ENCODE peak calls at places on chromosomes 16 and 17, in five cellular contexts. O is substantia nigra; V is stimulated activated naive B cell treated with anti-CD40 and anti-IgM and Interleukin-4, amounts not matched to agents 10 μg/mL and 1 μg/mL and 100 μg/mL, for 72 hours; K is T-helper 1 cell; H is NCI-H1417. J is an unnamed sample.
A peak's percentile ranks its signal among the peaks of the same experiment; 100 is the strongest.

GRCh38 chr17:78315355-78316114 is 44.3 kb downstream of the SOCS3 start:
- DNase-seq in O (no peak), V (no peak), K (no peak), H (no peak), J (no peak)

GRCh38 chr17:40063034-40063765 is 435 bp downstream of the THRA start:
- DNase-seq in O (peak; percentile 32), V (no peak), K (no peak), H (peak; percentile 58), J (no peak)

GRCh38 chr16:78072275-78072674 is 27.2 kb upstream of the WWOX start:
- DNase-seq in O (no peak), V (no peak), K (no peak), H (peak; percentile 3), J (no peak)

GRCh38 chr17:49223168-49223516 is 7.4 kb downstream of the PHOSPHO1 start:
- DNase-seq in O (no peak), V (no peak), K (no peak), H (no peak), J (no peak)

GRCh38 chr17:7673239-7673638 is 14.1 kb downstream of the TP53 start:
- DNase-seq in O (no peak), V (no peak), K (no peak), H (peak; percentile 21), J (no peak)

GRCh38 chr16:56743840-56744239 is 13.9 kb downstream of the NUP93 start:
- DNase-seq in O (no peak), V (no peak), K (no peak), H (no peak), J (no peak)

GRCh38 chr17:76188213-76189060 is 47.4 kb upstream of the FOXJ1 start:
- DNase-seq in O (no peak), V (no peak), K (no peak), H (no peak), J (no peak)

GRCh38 chr16:85396879-85397871 is 215.9 kb upstream of the GSE1 start:
- DNase-seq in O (no peak), V (peak; percentile 68), K (no peak), H (no peak), J (no peak)

GRCh38 chr17:13337171-13337570 is 264.6 kb downstream of the HS3ST3A1 start:
- DNase-seq in O (no peak), V (no peak), K (no peak), H (no peak), J (no peak)

GRCh38 chr16:76768948-76769347 is 422.0 kb upstream of the MON1B start:
- DNase-seq in O (no peak), V (no peak), K (no peak), H (no peak), J (no peak)

GRCh38 chr16:23699100-23699499 is 13.9 kb downstream of the ERN2 start:
- DNase-seq in O (no peak), V (no peak), K (no peak), H (no peak), J (peak; percentile 37)

GRCh38 chr17:31917065-31917529 is 15.6 kb upstream of the UTP6 start:
- DNase-seq in O (no peak), V (no peak), K (no peak), H (no peak), J (no peak)

GRCh38 chr17:41906465-41907184 is 12.1 kb downstream of the ACLY start:
- DNase-seq in O (no peak), V (no peak), K (no peak), H (no peak), J (no peak)

GRCh38 chr17:22203208-22203715 is 510.9 kb downstream of the KCNJ18 start:
- DNase-seq in O (no peak), V (no peak), K (no peak), H (no peak), J (no peak)

GRCh38 chr16:51592535-51592934 is 441.5 kb upstream of the SALL1 start:
- DNase-seq in O (no peak), V (no peak), K (no peak), H (no peak), J (no peak)

GRCh38 chr17:59373879-59374495 is 42.5 kb downstream of the YPEL2 start:
- DNase-seq in O (no peak), V (no peak), K (no peak), H (no peak), J (no peak)

GRCh38 chr16:86959182-86959651 is 358.0 kb downstream of the C16orf95 start:
- DNase-seq in O (no peak), V (no peak), K (no peak), H (no peak), J (no peak)

GRCh38 chr17:41959336-41960095 is 7.1 kb upstream of the CNP start:
- DNase-seq in O (no peak), V (no peak), K (no peak), H (peak; percentile 7), J (no peak)

GRCh38 chr16:9526791-9527190 is 435.3 kb downstream of the HAPSTR1 start:
- DNase-seq in O (no peak), V (no peak), K (no peak), H (no peak), J (no peak)

GRCh38 chr17:6381052-6381451 is 53.9 kb downstream of the AIPL1 start:
- DNase-seq in O (no peak), V (no peak), K (no peak), H (no peak), J (no peak)

GRCh38 chr17:27466376-27466747 is 10.1 kb downstream of the KSR1 start:
- DNase-seq in O (no peak), V (no peak), K (no peak), H (no peak), J (no peak)

GRCh38 chr16:30104492-30104891 is 8.5 kb upstream of the YPEL3 start:
- DNase-seq in O (no peak), V (no peak), K (no peak), H (no peak), J (no peak)

GRCh38 chr16:66278604-66279262 is 87.8 kb upstream of the CDH5 start:
- DNase-seq in O (no peak), V (no peak), K (no peak), H (no peak), J (no peak)

GRCh38 chr17:55722016-55722706 is 503 bp downstream of the TMEM100 start:
- DNase-seq in O (no peak), V (no peak), K (no peak), H (no peak), J (no peak)

GRCh38 chr17:59511726-59512125 is 53.7 kb upstream of the DHX40 start:
- DNase-seq in O (no peak), V (no peak), K (no peak), H (no peak), J (no peak)

GRCh38 chr16:14321542-14321941 is 250.4 kb downstream of the MRTFB start:
- DNase-seq in O (no peak), V (no peak), K (no peak), H (no peak), J (no peak)

GRCh38 chr16:30005341-30006094 is 5.3 kb downstream of the DOC2A start:
- DNase-seq in O (no peak), V (no peak), K (peak; percentile 38), H (peak; percentile 23), J (no peak)

GRCh38 chr17:62627219-62627903 is at the start of gene MRC2:
- DNase-seq in O (no peak), V (peak; percentile 60), K (no peak), H (no peak), J (no peak)

GRCh38 chr17:2068589-2069051 is 13.7 kb downstream of the HIC1 start:
- DNase-seq in O (no peak), V (no peak), K (no peak), H (no peak), J (no peak)

GRCh38 chr16:27080870-27081269 is 14.1 kb downstream of the C16orf82 start:
- DNase-seq in O (no peak), V (no peak), K (no peak), H (no peak), J (no peak)

GRCh38 chr16:21164521-21165168 is 6.2 kb downstream of the LDAF1 start:
- DNase-seq in O (no peak), V (no peak), K (no peak), H (no peak), J (no peak)

GRCh38 chr17:49952912-49953497 is 16.0 kb upstream of the DLX4 start:
- DNase-seq in O (no peak), V (no peak), K (no peak), H (no peak), J (no peak)

GRCh38 chr16:85245307-85246172 is 133.3 kb upstream of the CIBAR2 start:
- DNase-seq in O (peak; percentile 23), V (peak; percentile 26), K (peak; percentile 37), H (peak; percentile 34), J (no peak)

GRCh38 chr16:1890701-1891035 is 18.7 kb upstream of the MEIOB start:
- DNase-seq in O (no peak), V (no peak), K (no peak), H (peak; percentile 99), J (no peak)

GRCh38 chr17:68437979-68438877 is 19.1 kb downstream of the WIPI1 start:
- DNase-seq in O (no peak), V (no peak), K (no peak), H (no peak), J (no peak)

GRCh38 chr17:63718981-63719380 is 19.1 kb upstream of the LIMD2 start:
- DNase-seq in O (no peak), V (no peak), K (no peak), H (no peak), J (no peak)

J was measured in GM12864.